ENCODE peak calls at places on chromosome 19, in four cellular contexts. Z, I, L and N are unnamed samples.

GRCh38 chr19:48795855-48796142 is 15.0 kb downstream of the BCAT2 start:
- DNase-seq in Z (no peak), I (no peak), L (no peak), N (no peak)

GRCh38 chr19:3062165-3063105 is at the start of gene TLE5:
- DNase-seq in Z (peak), I (no peak), L (peak), N (peak)

GRCh38 chr19:16397791-16398529 is 73.3 kb downstream of the KLF2 start:
- DNase-seq in Z (no peak), I (no peak), L (no peak), N (no peak)

GRCh38 chr19:54616840-54617560 is 13.3 kb upstream of the LILRB1 start:
- DNase-seq in Z (no peak), I (peak), L (no peak), N (no peak)

GRCh38 chr19:10478903-10479384 is 24.2 kb downstream of the KEAP1 start:
- DNase-seq in Z (peak), I (no peak), L (peak), N (peak)

GRCh38 chr19:57320180-57321084 is at the start of gene ZNF543:
- DNase-seq in Z (peak), I (peak), L (peak), N (peak)

GRCh38 chr19:16771618-16772017 is 52.0 kb downstream of the NWD1 start:
- DNase-seq in Z (peak), I (peak), L (peak), N (peak)

GRCh38 chr19:22784051-22784450 is at the start of gene ZNF99:
- DNase-seq in Z (no peak), I (no peak), L (no peak), N (no peak)

GRCh38 chr19:31352782-31353651 is 3.8 kb upstream of the TSHZ3 start:
- DNase-seq in Z (peak), I (no peak), L (peak), N (no peak)

GRCh38 chr19:43469160-43469480 is 3.7 kb upstream of the LYPD3 start:
- DNase-seq in Z (no peak), I (no peak), L (no peak), N (no peak)

GRCh38 chr19:54168174-54168917 is 4.6 kb downstream of the TMC4 start:
- DNase-seq in Z (peak), I (no peak), L (peak), N (peak)

GRCh38 chr19:1183543-1184172 is 9.6 kb upstream of the SBNO2 start:
- DNase-seq in Z (peak), I (peak), L (no peak), N (no peak)

GRCh38 chr19:21264416-21264815 is 64.8 kb downstream of the ZNF708 start:
- DNase-seq in Z (no peak), I (no peak), L (no peak), N (no peak)
- TF ChIP-seq RAD21 in Z (no peak), I (no peak), L (no peak), N (no peak)

DNA sequence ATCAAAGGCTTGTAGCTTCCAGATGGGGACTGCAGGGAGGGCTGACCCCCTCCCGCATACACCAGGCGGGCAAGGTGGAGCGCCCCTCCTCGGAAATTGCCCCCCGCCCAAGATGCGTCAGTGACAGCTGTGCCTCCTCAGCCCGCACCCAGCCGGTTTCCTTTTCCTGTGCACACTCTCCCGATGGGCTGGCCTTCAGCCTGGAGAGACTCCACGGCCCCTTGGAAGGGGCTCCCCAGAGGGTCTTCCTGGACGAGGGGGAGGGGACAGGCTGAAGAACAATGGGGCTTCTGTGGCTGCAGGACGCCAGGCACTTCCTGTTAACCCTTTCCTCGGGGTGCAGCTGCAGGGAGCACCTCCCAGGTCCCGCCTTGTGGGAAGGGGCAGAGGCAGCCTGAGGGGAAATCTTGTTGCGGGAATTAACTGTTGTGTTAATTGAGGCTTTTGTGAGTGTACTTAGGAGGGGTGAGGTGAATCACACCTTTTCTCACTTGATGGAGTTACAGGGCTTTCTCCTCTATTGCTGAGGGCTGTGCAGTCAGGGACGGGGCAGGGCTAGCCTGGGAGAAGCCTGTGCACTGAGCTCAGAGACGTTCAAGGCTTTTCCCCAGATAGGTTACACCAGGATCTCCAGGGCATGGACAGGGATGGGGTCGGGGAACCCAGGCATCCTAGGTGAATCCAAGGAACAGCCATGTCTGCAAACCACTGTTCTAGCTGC is 14.3 kb downstream of the IER2 start:
- DNase-seq in Z (peak), I (no peak), L (peak), N (peak)
- TF ChIP-seq NRF1 in Z (no peak), I (no peak), L (no peak), N (no peak)

GRCh38 chr19:33175156-33175782 is 18.9 kb upstream of the LRP3 start:
- DNase-seq in Z (no peak), I (no peak), L (no peak), N (no peak)

GRCh38 chr19:33175886-33176669 is 18.1 kb upstream of the LRP3 start:
- DNase-seq in Z (peak), I (no peak), L (peak), N (no peak)

GRCh38 chr19:33174186-33174585 is 19.9 kb upstream of the LRP3 start:
- DNase-seq in Z (no peak), I (no peak), L (no peak), N (no peak)

GRCh38 chr19:33177417-33177976 is 16.6 kb upstream of the LRP3 start:
- DNase-seq in Z (peak), I (no peak), L (peak), N (no peak)

GRCh38 chr19:33176670-33177416 is 17.3 kb upstream of the LRP3 start:
- DNase-seq in Z (peak), I (peak), L (peak), N (peak)
- TF ChIP-seq EP300 in Z (no peak), I (peak), L (no peak), N (peak)

GRCh38 chr19:20969498-20969897 is 46.4 kb downstream of the ZNF85 start:
- DNase-seq in Z (no peak), I (no peak), L (no peak), N (no peak)
- TF ChIP-seq RAD21 in Z (no peak), I (no peak), L (no peak), N (no peak)

GRCh38 chr19:29528350-29528945 is 2.7 kb downstream of the VSTM2B start:
- DNase-seq in Z (peak), I (peak), L (peak), N (peak)

GRCh38 chr19:29530549-29531457 is 5.0 kb downstream of the VSTM2B start:
- DNase-seq in Z (no peak), I (no peak), L (no peak), N (no peak)

GRCh38 chr19:29529646-29530548 is 4.1 kb downstream of the VSTM2B start:
- DNase-seq in Z (peak), I (no peak), L (peak), N (no peak)

GRCh38 chr19:29527500-29528328 is 1.9 kb downstream of the VSTM2B start:
- DNase-seq in Z (no peak), I (no peak), L (no peak), N (no peak)

GRCh38 chr19:29528946-29529645 is 3.3 kb downstream of the VSTM2B start:
- DNase-seq in Z (no peak), I (no peak), L (peak), N (no peak)
- TF ChIP-seq NRF1 in Z (no peak), I (no peak), L (no peak), N (no peak)